ENCODE peak calls at places on chromosomes 16 and 17, in seven cellular contexts. A is BJ, C is Caco-2, K is natural killer cell, F is left ventricle myocardium inferior, W is ascending aorta, Q is BE2C. O is an unnamed sample.
A peak's percentile ranks its signal among the peaks of the same experiment; 100 is the strongest.

GRCh38 chr17:62089296-62089695 is 24.2 kb upstream of the MED13 start:
- DNase-seq in C (no peak), F (no peak), W (no peak), K (no peak), Q (no peak), A (no peak), O (no peak)

GRCh38 chr17:50161911-50162288 is 3.9 kb upstream of the SGCA start:
- DNase-seq in Q (no peak), A (no peak), W (no peak), K (no peak), F (no peak), C (no peak), O (no peak)

GRCh38 chr16:67447508-67448076 is 16.7 kb downstream of the HSD11B2 start:
- DNase-seq in C (peak; percentile 70), K (no peak), W (no peak), Q (peak; percentile 60), F (peak; percentile 60), A (no peak), O (peak; percentile 46)

GRCh38 chr17:64529221-64529620 is 22.4 kb downstream of the CEP95 start:
- DNase-seq in K (no peak), F (no peak), W (no peak), A (no peak), C (no peak), Q (no peak), O (no peak)

GRCh38 chr17:58527949-58528348 is 13.5 kb upstream of the MTMR4 start:
- DNase-seq in Q (no peak), K (no peak), C (no peak), A (no peak), W (no peak), F (no peak), O (no peak)

GRCh38 chr16:67155305-67156145 is 4.2 kb downstream of the TRADD start:
- DNase-seq in A (no peak), C (peak; percentile 51), Q (peak; percentile 87), K (peak; percentile 79), W (peak; percentile 84), F (peak; percentile 72), O (peak; percentile 81)

GRCh38 chr16:3458852-3459361 is 15.4 kb downstream of the NAA60 start:
- DNase-seq in K (no peak), C (peak; percentile 61), Q (no peak), F (no peak), W (peak; percentile 40), A (no peak), O (no peak)

GRCh38 chr17:17090642-17091103 is 48.4 kb downstream of the MPRIP start:
- DNase-seq in A (no peak), K (no peak), C (no peak), W (no peak), Q (no peak), F (no peak), O (no peak)

GRCh38 chr17:2892305-2892971 is 96.2 kb downstream of the RAP1GAP2 start:
- DNase-seq in F (no peak), Q (no peak), C (no peak), W (no peak), A (peak; percentile 56), K (no peak), O (no peak)

GRCh38 chr17:66661411-66661843 is 173.5 kb upstream of the CACNG5 start:
- DNase-seq in K (no peak), W (no peak), Q (no peak), A (no peak), F (no peak), C (no peak), O (no peak)

GRCh38 chr16:3180445-3180878 is 7.5 kb upstream of the OR1F1 start:
- DNase-seq in K (no peak), A (no peak), Q (peak; percentile 61), W (no peak), F (no peak), C (no peak), O (no peak)

GRCh38 chr16:3042376-3042775 is 4.0 kb upstream of the MMP25 start:
- DNase-seq in A (no peak), F (no peak), K (no peak), C (no peak), Q (no peak), W (no peak), O (no peak)

GRCh38 chr17:6853764-6854442 is 22.4 kb upstream of the TEKT1 start:
- DNase-seq in F (no peak), C (no peak), A (no peak), W (no peak), K (no peak), Q (no peak), O (no peak)

GRCh38 chr17:29347831-29348281 is 42.3 kb upstream of the TAOK1 start:
- DNase-seq in F (no peak), Q (no peak), K (no peak), A (peak; percentile 44), W (no peak), C (no peak), O (no peak)

GRCh38 chr16:58492735-58493134 is 7.2 kb upstream of the NDRG4 start:
- DNase-seq in W (no peak), Q (peak; percentile 56), C (no peak), F (no peak), K (no peak), A (no peak), O (no peak)

GRCh38 chr16:31277659-31278260 is 18.0 kb downstream of the ITGAM start:
- DNase-seq in Q (no peak), C (no peak), W (no peak), K (no peak), A (no peak), F (no peak), O (no peak)

GRCh38 chr16:66359811-66360608 is 6.5 kb upstream of the CDH5 start:
- DNase-seq in Q (peak; percentile 37), A (no peak), K (no peak), W (no peak), C (no peak), F (peak; percentile 58), O (no peak)

GRCh38 chr17:47996201-47996600 is 25.3 kb downstream of the CDK5RAP3 start:
- DNase-seq in C (no peak), F (no peak), W (no peak), Q (peak; percentile 90), K (no peak), A (no peak), O (no peak)

GRCh38 chr17:3012926-3013581 is 50.4 kb downstream of the OR1D5 start:
- DNase-seq in C (peak; percentile 69), Q (peak; percentile 58), K (no peak), W (peak; percentile 72), F (peak; percentile 44), A (no peak), O (peak; percentile 58)

GRCh38 chr17:49823614-49824013 is 24.3 kb downstream of the TAC4 start:
- DNase-seq in K (no peak), F (no peak), A (peak; percentile 18), W (no peak), C (no peak), Q (no peak), O (no peak)

GRCh38 chr16:57187508-57187854 is 1.4 kb downstream of the RSPRY1 start:
- DNase-seq in A (no peak), Q (no peak), F (no peak), K (no peak), C (no peak), W (no peak), O (no peak)

GRCh38 chr16:5466551-5466950 is 369.0 kb upstream of the EEF2KMT start:
- DNase-seq in F (no peak), K (no peak), W (no peak), C (no peak), A (no peak), Q (no peak), O (no peak)

GRCh38 chr17:40963838-40964237 is 2.9 kb downstream of the KRT39 start:
- DNase-seq in W (no peak), A (no peak), F (no peak), K (no peak), Q (no peak), C (no peak), O (no peak)

GRCh38 chr16:73183678-73184092 is 135.8 kb upstream of the ZFHX3 start:
- DNase-seq in Q (peak; percentile 71), C (no peak), F (no peak), A (no peak), K (no peak), W (no peak), O (no peak)

GRCh38 chr17:9202572-9202971 is 181.3 kb downstream of the NTN1 start:
- DNase-seq in K (no peak), Q (no peak), F (no peak), C (no peak), A (no peak), W (no peak), O (no peak)

GRCh38 chr16:47046726-47047602 is 73.5 kb upstream of the DNAJA2 start:
- DNase-seq in K (no peak), A (no peak), C (no peak), W (no peak), Q (no peak), F (no peak), O (no peak)

GRCh38 chr16:27208809-27209208 is 5.5 kb downstream of the KDM8 start:
- DNase-seq in F (no peak), W (no peak), A (no peak), K (no peak), C (no peak), Q (no peak), O (no peak)

GRCh38 chr17:38509772-38510423 is 81.6 kb downstream of the ARHGAP23 start:
- DNase-seq in F (no peak), Q (peak; percentile 59), C (peak; percentile 64), K (no peak), W (no peak), A (no peak), O (no peak)

GRCh38 chr17:38667787-38668122 is 7.0 kb downstream of the EPOP start:
- DNase-seq in C (no peak), A (no peak), K (no peak), F (no peak), W (no peak), Q (no peak), O (no peak)

GRCh38 chr17:44591223-44591622 is 33.9 kb downstream of the FZD2 start:
- DNase-seq in C (no peak), Q (no peak), A (no peak), W (no peak), K (no peak), F (no peak), O (no peak)
- TF ChIP-seq CTCF in C (no peak), Q (no peak), A (no peak), W (no peak), K (no peak), F (no peak), O (no peak)

GRCh38 chr16:15466886-15467781 is 32.7 kb downstream of the BMERB1 start:
- DNase-seq in F (no peak), C (no peak), Q (no peak), A (no peak), W (no peak), K (no peak), O (no peak)
- TF ChIP-seq CTCF in F (peak; percentile 24), C (peak; percentile 30), Q (peak; percentile 32), A (no peak), W (peak; percentile 10), K (no peak), O (no peak)

DNA sequence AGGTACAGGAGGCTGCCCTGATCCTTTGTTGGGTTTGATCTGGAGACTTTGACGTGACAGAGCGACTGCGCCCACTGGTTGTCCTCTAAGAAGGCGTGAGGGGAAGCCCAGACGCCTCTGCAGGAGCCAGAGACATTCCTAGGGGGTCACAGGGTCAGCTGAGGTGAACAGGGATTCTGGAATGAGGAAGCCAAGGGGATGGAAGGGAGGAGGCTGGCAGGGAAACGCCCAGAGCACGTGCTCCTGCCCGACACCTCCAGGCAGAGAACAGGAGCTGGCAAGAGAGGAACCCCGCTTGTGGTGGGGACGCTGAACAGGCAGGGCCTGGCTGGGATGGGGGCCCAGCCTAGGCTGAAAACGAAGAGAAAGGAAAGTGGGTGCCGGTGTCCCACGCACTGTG is 5.6 kb downstream of the CARD14 start:
- DNase-seq in W (no peak), K (no peak), F (no peak), A (no peak), Q (no peak), C (peak; percentile 85), O (no peak)
- TF ChIP-seq CTCF in W (no peak), K (no peak), F (no peak), A (no peak), Q (no peak), C (no peak), O (no peak)

GRCh38 chr17:33945641-33946546 is 309.2 kb upstream of the CCL2 start:
- DNase-seq in A (no peak), W (no peak), Q (no peak), F (no peak), C (no peak), K (no peak), O (no peak)
- TF ChIP-seq CTCF in A (no peak), W (no peak), Q (peak; percentile 34), F (no peak), C (no peak), K (no peak), O (no peak)

O was measured in activated B cell treated with CpG ODN at 0.5 μM for 24 hours.